ENCODE peak calls at places on chromosomes 13 and 19, in ten cellular contexts. One of them, this sample, is unnamed.
A peak's percentile ranks its signal among the peaks of the same experiment; 100 is the strongest.

GRCh38 chr13:113207890-113208423 is 512 bp downstream of the PCID2 start:
- DNase-seq in stimulated activated CD8-positive, alpha-beta memory T cell treated with anti-CD3 and anti-CD28 coated beads, Interleukin-7, amount 100 ng/mL, for 1 hour: no peak
- DNase-seq in T-helper 1 cell: no peak
- DNase-seq in cardiac fibroblast: peak; percentile 65
- DNase-seq in effector memory CD8-positive, alpha-beta T cell: no peak
- DNase-seq in ovary: no peak
- DNase-seq in central memory CD8-positive, alpha-beta T cell: no peak
- DNase-seq in RPMI7951: peak; percentile 47
- DNase-seq in effector CD4-positive, alpha-beta T cell: no peak
- DNase-seq in endothelial cell: peak; percentile 63
- DNase-seq in this sample: peak; percentile 41

GRCh38 chr13:113864303-113864890 is 521 bp upstream of the GAS6 start:
- DNase-seq in central memory CD8-positive, alpha-beta T cell: no peak
- DNase-seq in ovary: peak; percentile 50
- DNase-seq in RPMI7951: peak; percentile 42
- DNase-seq in stimulated activated CD8-positive, alpha-beta memory T cell treated with anti-CD3 and anti-CD28 coated beads, Interleukin-7, amount 100 ng/mL, for 1 hour: no peak
- DNase-seq in effector CD4-positive, alpha-beta T cell: no peak
- DNase-seq in T-helper 1 cell: no peak
- DNase-seq in cardiac fibroblast: peak; percentile 27
- DNase-seq in effector memory CD8-positive, alpha-beta T cell: no peak
- DNase-seq in endothelial cell: no peak
- DNase-seq in this sample: no peak

GRCh38 chr13:88623150-88623549 is 952.0 kb downstream of the SLITRK5 start:
- DNase-seq in ovary: no peak
- DNase-seq in cardiac fibroblast: no peak
- DNase-seq in effector CD4-positive, alpha-beta T cell: no peak
- DNase-seq in central memory CD8-positive, alpha-beta T cell: no peak
- DNase-seq in T-helper 1 cell: no peak
- DNase-seq in stimulated activated CD8-positive, alpha-beta memory T cell treated with anti-CD3 and anti-CD28 coated beads, Interleukin-7, amount 100 ng/mL, for 1 hour: no peak
- DNase-seq in effector memory CD8-positive, alpha-beta T cell: no peak
- DNase-seq in RPMI7951: no peak
- DNase-seq in endothelial cell: no peak
- DNase-seq in this sample: no peak

GRCh38 chr19:11168568-11168967 is 13.0 kb upstream of the SPC24 start:
- DNase-seq in effector CD4-positive, alpha-beta T cell: no peak
- DNase-seq in cardiac fibroblast: peak; percentile 90
- DNase-seq in effector memory CD8-positive, alpha-beta T cell: no peak
- DNase-seq in T-helper 1 cell: no peak
- DNase-seq in stimulated activated CD8-positive, alpha-beta memory T cell treated with anti-CD3 and anti-CD28 coated beads, Interleukin-7, amount 100 ng/mL, for 1 hour: no peak
- DNase-seq in RPMI7951: peak; percentile 99
- DNase-seq in endothelial cell: no peak
- DNase-seq in central memory CD8-positive, alpha-beta T cell: no peak
- DNase-seq in ovary: no peak
- DNase-seq in this sample: peak; percentile 99

GRCh38 chr19:516884-517424 is 9.7 kb downstream of the TPGS1 start:
- DNase-seq in effector memory CD8-positive, alpha-beta T cell: no peak
- DNase-seq in stimulated activated CD8-positive, alpha-beta memory T cell treated with anti-CD3 and anti-CD28 coated beads, Interleukin-7, amount 100 ng/mL, for 1 hour: no peak
- DNase-seq in effector CD4-positive, alpha-beta T cell: no peak
- DNase-seq in ovary: no peak
- DNase-seq in RPMI7951: no peak
- DNase-seq in central memory CD8-positive, alpha-beta T cell: no peak
- DNase-seq in cardiac fibroblast: no peak
- DNase-seq in T-helper 1 cell: no peak
- DNase-seq in endothelial cell: no peak
- DNase-seq in this sample: no peak

GRCh38 chr13:33249066-33249465 is 36.5 kb downstream of the STARD13 start:
- DNase-seq in T-helper 1 cell: no peak
- DNase-seq in RPMI7951: peak; percentile 78
- DNase-seq in ovary: no peak
- DNase-seq in cardiac fibroblast: no peak
- DNase-seq in effector CD4-positive, alpha-beta T cell: no peak
- DNase-seq in stimulated activated CD8-positive, alpha-beta memory T cell treated with anti-CD3 and anti-CD28 coated beads, Interleukin-7, amount 100 ng/mL, for 1 hour: no peak
- DNase-seq in effector memory CD8-positive, alpha-beta T cell: no peak
- DNase-seq in endothelial cell: no peak
- DNase-seq in central memory CD8-positive, alpha-beta T cell: no peak
- DNase-seq in this sample: peak; percentile 84

GRCh38 chr19:19531951-19532805 is 3.5 kb downstream of the YJEFN3 start:
- DNase-seq in central memory CD8-positive, alpha-beta T cell: peak; percentile 75
- DNase-seq in effector memory CD8-positive, alpha-beta T cell: peak; percentile 88
- DNase-seq in RPMI7951: peak; percentile 59
- DNase-seq in endothelial cell: peak; percentile 88
- DNase-seq in ovary: peak; percentile 93
- DNase-seq in cardiac fibroblast: peak; percentile 67
- DNase-seq in T-helper 1 cell: peak; percentile 69
- DNase-seq in effector CD4-positive, alpha-beta T cell: peak; percentile 85
- DNase-seq in stimulated activated CD8-positive, alpha-beta memory T cell treated with anti-CD3 and anti-CD28 coated beads, Interleukin-7, amount 100 ng/mL, for 1 hour: peak; percentile 75
- DNase-seq in this sample: peak; percentile 27

GRCh38 chr13:36124236-36124822 is 6.9 kb downstream of the DCLK1 start:
- DNase-seq in cardiac fibroblast: peak; percentile 82
- DNase-seq in central memory CD8-positive, alpha-beta T cell: no peak
- DNase-seq in stimulated activated CD8-positive, alpha-beta memory T cell treated with anti-CD3 and anti-CD28 coated beads, Interleukin-7, amount 100 ng/mL, for 1 hour: no peak
- DNase-seq in ovary: peak; percentile 74
- DNase-seq in endothelial cell: no peak
- DNase-seq in effector CD4-positive, alpha-beta T cell: no peak
- DNase-seq in T-helper 1 cell: no peak
- DNase-seq in RPMI7951: peak; percentile 40
- DNase-seq in effector memory CD8-positive, alpha-beta T cell: no peak
- DNase-seq in this sample: peak; percentile 42

GRCh38 chr19:6736917-6737283 is 480 bp downstream of the GPR108 start:
- DNase-seq in effector CD4-positive, alpha-beta T cell: no peak
- DNase-seq in T-helper 1 cell: no peak
- DNase-seq in cardiac fibroblast: no peak
- DNase-seq in RPMI7951: no peak
- DNase-seq in endothelial cell: no peak
- DNase-seq in ovary: no peak
- DNase-seq in central memory CD8-positive, alpha-beta T cell: no peak
- DNase-seq in stimulated activated CD8-positive, alpha-beta memory T cell treated with anti-CD3 and anti-CD28 coated beads, Interleukin-7, amount 100 ng/mL, for 1 hour: no peak
- DNase-seq in effector memory CD8-positive, alpha-beta T cell: no peak
- DNase-seq in this sample: no peak

GRCh38 chr19:48194041-48194871 is 23.8 kb downstream of the ZSWIM9 start:
- DNase-seq in central memory CD8-positive, alpha-beta T cell: no peak
- DNase-seq in effector CD4-positive, alpha-beta T cell: peak; percentile 11
- DNase-seq in ovary: no peak
- DNase-seq in stimulated activated CD8-positive, alpha-beta memory T cell treated with anti-CD3 and anti-CD28 coated beads, Interleukin-7, amount 100 ng/mL, for 1 hour: no peak
- DNase-seq in endothelial cell: peak; percentile 33
- DNase-seq in cardiac fibroblast: peak; percentile 17
- DNase-seq in RPMI7951: no peak
- DNase-seq in T-helper 1 cell: no peak
- DNase-seq in effector memory CD8-positive, alpha-beta T cell: no peak
- DNase-seq in this sample: no peak

GRCh38 chr13:101116381-101116780 is 299.9 kb downstream of the NALCN start:
- DNase-seq in effector memory CD8-positive, alpha-beta T cell: no peak
- DNase-seq in cardiac fibroblast: no peak
- DNase-seq in ovary: no peak
- DNase-seq in endothelial cell: no peak
- DNase-seq in central memory CD8-positive, alpha-beta T cell: no peak
- DNase-seq in stimulated activated CD8-positive, alpha-beta memory T cell treated with anti-CD3 and anti-CD28 coated beads, Interleukin-7, amount 100 ng/mL, for 1 hour: no peak
- DNase-seq in effector CD4-positive, alpha-beta T cell: no peak
- DNase-seq in T-helper 1 cell: no peak
- DNase-seq in RPMI7951: no peak
- DNase-seq in this sample: no peak

GRCh38 chr13:83620535-83621220 is 261.6 kb downstream of the SLITRK1 start:
- DNase-seq in stimulated activated CD8-positive, alpha-beta memory T cell treated with anti-CD3 and anti-CD28 coated beads, Interleukin-7, amount 100 ng/mL, for 1 hour: no peak
- DNase-seq in endothelial cell: no peak
- DNase-seq in T-helper 1 cell: no peak
- DNase-seq in cardiac fibroblast: peak; percentile 32
- DNase-seq in effector memory CD8-positive, alpha-beta T cell: no peak
- DNase-seq in ovary: no peak
- DNase-seq in RPMI7951: no peak
- DNase-seq in central memory CD8-positive, alpha-beta T cell: no peak
- DNase-seq in effector CD4-positive, alpha-beta T cell: no peak
- DNase-seq in this sample: peak; percentile 47

This sample was measured in HT1080.